ENCODE peak calls at places on chromosomes 16 and 17, in four cellular contexts. One of them, this sample, is unnamed.

GRCh38 chr17:44262654-44263225 is 5.2 kb downstream of the SLC4A1 start:
- DNase-seq in WTC11: no peak
- DNase-seq in HepG2: no peak
- DNase-seq in A549: no peak
- DNase-seq in this sample: no peak

GRCh38 chr16:69274699-69275235 is 36.4 kb upstream of the VPS4A start:
- DNase-seq in HepG2: no peak
- DNase-seq in A549: no peak
- DNase-seq in WTC11: no peak
- DNase-seq in this sample: no peak

GRCh38 chr16:49855280-49855821 is 561 bp downstream of the ZNF423 start:
- DNase-seq in HepG2: no peak
- DNase-seq in WTC11: peak
- DNase-seq in A549: peak
- DNase-seq in this sample: peak

GRCh38 chr16:24535827-24536226 is 3.5 kb upstream of the RBBP6 start:
- DNase-seq in WTC11: no peak
- DNase-seq in A549: no peak
- DNase-seq in HepG2: peak
- DNase-seq in this sample: peak

GRCh38 chr16:56964243-56965148 is 2.7 kb downstream of the CETP start:
- DNase-seq in HepG2: peak
- DNase-seq in WTC11: peak
- DNase-seq in A549: peak
- DNase-seq in this sample: peak

GRCh38 chr17:75271233-75271954 is 363 bp upstream of the MIF4GD start:
- DNase-seq in A549: peak
- DNase-seq in WTC11: peak
- DNase-seq in HepG2: peak
- DNase-seq in this sample: peak

GRCh38 chr17:79075861-79076406 is 1.3 kb downstream of the ENGASE start:
- DNase-seq in WTC11: no peak
- DNase-seq in A549: no peak
- DNase-seq in HepG2: no peak
- DNase-seq in this sample: no peak

GRCh38 chr16:25093208-25094061 is 18.1 kb upstream of the LCMT1 start:
- DNase-seq in A549: no peak
- DNase-seq in HepG2: no peak
- DNase-seq in WTC11: no peak
- DNase-seq in this sample: no peak

GRCh38 chr17:73820686-73821448 is 176.6 kb upstream of the SDK2 start:
- DNase-seq in A549: no peak
- DNase-seq in HepG2: no peak
- DNase-seq in WTC11: peak
- DNase-seq in this sample: peak

GRCh38 chr17:38341035-38341721 is 2.6 kb downstream of the GPR179 start:
- DNase-seq in HepG2: peak
- DNase-seq in A549: no peak
- DNase-seq in WTC11: peak
- DNase-seq in this sample: no peak

GRCh38 chr16:4477966-4478365 is 1.8 kb downstream of the HMOX2 start:
- DNase-seq in HepG2: no peak
- DNase-seq in A549: no peak
- DNase-seq in WTC11: no peak
- DNase-seq in this sample: no peak

GRCh38 chr17:40963838-40964237 is 2.9 kb downstream of the KRT39 start:
- DNase-seq in WTC11: no peak
- DNase-seq in A549: peak
- DNase-seq in HepG2: no peak
- DNase-seq in this sample: peak

GRCh38 chr17:2071421-2072281 is 16.7 kb downstream of the HIC1 start:
- DNase-seq in HepG2: no peak
- DNase-seq in A549: no peak
- DNase-seq in WTC11: no peak
- DNase-seq in this sample: no peak

GRCh38 chr17:82931696-82932060 is 91.9 kb upstream of the ZNF750 start:
- DNase-seq in HepG2: no peak
- DNase-seq in A549: no peak
- DNase-seq in WTC11: no peak
- DNase-seq in this sample: no peak

GRCh38 chr16:67923414-67924127 is 8.1 kb downstream of the CTRL start:
- DNase-seq in WTC11: no peak
- DNase-seq in HepG2: no peak
- DNase-seq in A549: no peak
- DNase-seq in this sample: no peak

GRCh38 chr17:75507712-75508111 is 7.6 kb downstream of the CASKIN2 start:
- DNase-seq in WTC11: no peak
- DNase-seq in HepG2: no peak
- DNase-seq in A549: no peak
- DNase-seq in this sample: no peak

GRCh38 chr17:27559506-27559931 is 71.5 kb upstream of the LGALS9 start:
- DNase-seq in WTC11: no peak
- DNase-seq in HepG2: peak
- DNase-seq in A549: no peak
- DNase-seq in this sample: no peak

DNA sequence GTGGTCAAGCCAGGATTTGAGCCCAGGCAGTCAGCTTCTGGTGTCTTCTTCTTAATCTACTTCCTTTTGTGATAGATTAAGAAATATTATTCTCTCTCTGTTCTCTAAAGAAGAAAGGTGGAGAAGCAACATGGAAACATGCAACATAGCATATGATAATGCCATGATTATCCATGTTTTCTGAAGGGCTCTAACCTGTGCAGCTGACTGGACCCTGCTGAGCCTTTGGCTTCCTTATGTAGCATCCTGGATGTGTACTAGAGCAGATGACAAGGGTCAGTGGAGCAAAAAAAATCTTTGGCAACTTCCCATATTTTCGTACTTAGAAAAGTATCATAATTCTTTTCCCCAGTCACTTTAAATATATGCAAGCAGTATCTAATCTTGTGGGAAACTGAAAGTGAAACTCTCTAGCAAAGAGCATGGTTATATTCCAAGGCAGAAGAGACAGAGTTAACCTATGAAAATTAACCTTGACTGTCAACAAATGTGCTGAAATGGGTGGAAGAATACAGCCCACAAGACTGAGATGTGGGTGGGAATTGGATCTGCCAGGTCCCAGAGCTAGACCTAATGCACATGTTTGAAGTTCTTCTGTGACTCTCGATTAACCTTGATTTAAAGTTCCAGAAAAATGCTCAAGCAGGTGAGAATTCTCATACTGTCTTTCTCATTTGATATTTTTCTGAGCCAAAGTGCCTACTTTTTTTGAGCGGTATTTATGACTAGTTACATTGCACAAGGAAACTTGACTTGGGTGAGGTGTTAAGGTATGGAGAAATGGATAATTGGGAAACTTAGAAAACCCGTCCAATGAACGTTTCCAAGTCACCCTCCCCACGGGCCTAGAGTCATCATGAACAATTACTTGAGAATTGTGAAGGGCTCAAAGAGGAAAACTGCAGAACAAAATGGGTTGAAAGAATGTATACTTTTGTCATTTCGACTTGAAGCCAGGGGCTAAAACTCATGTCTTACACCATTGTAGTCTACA is 248.6 kb downstream of the FTO start:
- DNase-seq in A549: no peak
- DNase-seq in WTC11: no peak
- DNase-seq in HepG2: no peak
- DNase-seq in this sample: no peak
- TF ChIP-seq HMGXB4 in A549: no peak
- TF ChIP-seq HMGXB4 in WTC11: no peak
- TF ChIP-seq HMGXB4 in HepG2: no peak
- TF ChIP-seq HMGXB4 in this sample: no peak

GRCh38 chr17:64054304-64054703 is 33.9 kb upstream of the ICAM2 start:
- DNase-seq in WTC11: no peak
- DNase-seq in HepG2: no peak
- DNase-seq in A549: no peak
- DNase-seq in this sample: no peak

GRCh38 chr17:64048805-64049204 is 28.4 kb upstream of the ICAM2 start:
- DNase-seq in HepG2: no peak
- DNase-seq in WTC11: no peak
- DNase-seq in A549: no peak
- DNase-seq in this sample: no peak

GRCh38 chr17:64055183-64056142 is 35.0 kb upstream of the ICAM2 start:
- DNase-seq in WTC11: no peak
- DNase-seq in A549: no peak
- DNase-seq in HepG2: no peak
- DNase-seq in this sample: no peak

GRCh38 chr17:64053101-64053500 is 32.7 kb upstream of the ICAM2 start:
- DNase-seq in WTC11: no peak
- DNase-seq in HepG2: no peak
- DNase-seq in A549: no peak
- DNase-seq in this sample: no peak

GRCh38 chr17:64051153-64051552 is 30.7 kb upstream of the ICAM2 start:
- DNase-seq in HepG2: no peak
- DNase-seq in A549: no peak
- DNase-seq in WTC11: no peak
- DNase-seq in this sample: no peak
- TF ChIP-seq HMGXB4 in HepG2: no peak
- TF ChIP-seq HMGXB4 in A549: no peak
- TF ChIP-seq HMGXB4 in WTC11: no peak
- TF ChIP-seq HMGXB4 in this sample: no peak

DNA sequence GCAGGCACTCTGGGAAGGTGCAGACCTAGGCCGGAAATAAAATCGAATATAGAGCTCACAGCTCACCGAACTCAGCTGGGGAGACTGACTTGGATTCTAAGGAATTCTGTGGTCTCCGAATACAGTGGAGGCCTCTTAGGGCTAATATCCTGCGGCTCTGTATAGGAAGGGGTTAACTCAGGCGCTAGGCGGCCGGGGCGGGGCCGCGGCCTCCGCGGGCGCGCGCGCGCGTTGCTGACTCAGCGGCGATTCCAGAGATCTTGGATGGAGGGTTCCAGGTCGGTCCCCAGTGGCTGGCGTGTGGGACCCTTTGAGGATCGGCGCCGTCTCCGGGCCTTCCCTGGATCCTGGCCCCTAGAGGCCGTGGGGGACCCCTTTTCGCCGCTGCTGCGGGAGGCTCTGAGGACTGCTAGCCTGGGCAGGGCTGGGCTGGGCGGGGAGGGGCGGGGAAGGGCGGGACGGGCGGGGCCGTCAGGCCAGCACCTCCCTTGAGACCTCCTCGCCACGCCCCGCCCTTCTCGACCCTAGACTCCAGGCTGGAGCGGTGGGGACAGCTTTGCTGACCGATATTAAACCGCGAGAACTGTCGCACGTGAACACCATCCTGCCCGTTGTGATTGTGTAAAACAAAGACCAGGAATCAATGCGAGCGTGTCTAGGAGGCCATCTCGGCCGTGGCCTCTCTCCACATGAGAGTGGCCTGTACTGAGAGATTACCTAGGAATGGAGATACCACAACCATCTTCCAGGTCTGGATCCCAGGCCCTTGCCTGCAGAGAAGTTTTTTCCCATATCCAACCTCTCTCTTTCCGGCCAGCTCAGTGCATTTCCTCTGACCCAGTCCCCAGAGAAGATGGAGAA is 1.4 kb upstream of the PLEKHH3 start:
- DNase-seq in WTC11: peak
- DNase-seq in A549: peak
- DNase-seq in HepG2: peak
- DNase-seq in this sample: peak
- TF ChIP-seq HMGXB4 in WTC11: no peak
- TF ChIP-seq HMGXB4 in A549: no peak
- TF ChIP-seq HMGXB4 in HepG2: peak
- TF ChIP-seq HMGXB4 in this sample: no peak

GRCh38 chr16:81927561-81928185 is 83.6 kb downstream of the SDR42E1 start:
- DNase-seq in A549: no peak
- DNase-seq in WTC11: no peak
- DNase-seq in HepG2: no peak
- DNase-seq in this sample: no peak
- TF ChIP-seq HMGXB4 in A549: no peak
- TF ChIP-seq HMGXB4 in WTC11: no peak
- TF ChIP-seq HMGXB4 in HepG2: no peak
- TF ChIP-seq HMGXB4 in this sample: no peak

This sample was measured in K562.